ENCODE peak calls at places on chromosomes 13 and 19, in nine cellular contexts. One of them, this sample, is unnamed.

GRCh38 chr13:34764246-34764645 is 177.8 kb upstream of the NBEA start:
- DNase-seq in AG08395: no peak
- DNase-seq in GM10248: no peak
- DNase-seq in body of pancreas: no peak
- DNase-seq in T-helper 2 cell treated with Interferon-gamma antibody and Interleukin-4, amounts not matched to agents 5 μg/mL and 100 μg/mL, for 36 hours: no peak
- DNase-seq in NCI-H1092: no peak
- DNase-seq in adrenal gland: no peak
- DNase-seq in AG04450: no peak
- DNase-seq in NCI-H2081: no peak
- DNase-seq in this sample: no peak

GRCh38 chr13:111955412-111955769 is 111.6 kb upstream of the SOX1 start:
- DNase-seq in AG04450: no peak
- DNase-seq in NCI-H1092: no peak
- DNase-seq in T-helper 2 cell treated with Interferon-gamma antibody and Interleukin-4, amounts not matched to agents 5 μg/mL and 100 μg/mL, for 36 hours: no peak
- DNase-seq in NCI-H2081: no peak
- DNase-seq in AG08395: no peak
- DNase-seq in GM10248: no peak
- DNase-seq in adrenal gland: peak
- DNase-seq in body of pancreas: no peak
- DNase-seq in this sample: no peak

GRCh38 chr19:4049432-4049831 is 17.3 kb downstream of the ZBTB7A start:
- DNase-seq in NCI-H2081: no peak
- DNase-seq in AG08395: no peak
- DNase-seq in AG04450: no peak
- DNase-seq in body of pancreas: no peak
- DNase-seq in NCI-H1092: no peak
- DNase-seq in T-helper 2 cell treated with Interferon-gamma antibody and Interleukin-4, amounts not matched to agents 5 μg/mL and 100 μg/mL, for 36 hours: no peak
- DNase-seq in adrenal gland: no peak
- DNase-seq in GM10248: no peak
- DNase-seq in this sample: no peak

GRCh38 chr13:21812192-21812626 is 141.3 kb downstream of the FGF9 start:
- DNase-seq in AG08395: no peak
- DNase-seq in GM10248: no peak
- DNase-seq in T-helper 2 cell treated with Interferon-gamma antibody and Interleukin-4, amounts not matched to agents 5 μg/mL and 100 μg/mL, for 36 hours: no peak
- DNase-seq in adrenal gland: no peak
- DNase-seq in NCI-H1092: peak
- DNase-seq in AG04450: no peak
- DNase-seq in NCI-H2081: peak
- DNase-seq in body of pancreas: peak
- DNase-seq in this sample: no peak

GRCh38 chr13:67740871-67741475 is 510.8 kb upstream of the PCDH9 start:
- DNase-seq in adrenal gland: no peak
- DNase-seq in T-helper 2 cell treated with Interferon-gamma antibody and Interleukin-4, amounts not matched to agents 5 μg/mL and 100 μg/mL, for 36 hours: no peak
- DNase-seq in NCI-H1092: no peak
- DNase-seq in GM10248: no peak
- DNase-seq in AG08395: no peak
- DNase-seq in AG04450: no peak
- DNase-seq in NCI-H2081: no peak
- DNase-seq in body of pancreas: no peak
- DNase-seq in this sample: no peak

GRCh38 chr19:38452430-38453366 is 19.2 kb downstream of the RYR1 start:
- DNase-seq in GM10248: no peak
- DNase-seq in AG08395: no peak
- DNase-seq in NCI-H1092: no peak
- DNase-seq in adrenal gland: no peak
- DNase-seq in body of pancreas: peak
- DNase-seq in NCI-H2081: no peak
- DNase-seq in AG04450: no peak
- DNase-seq in T-helper 2 cell treated with Interferon-gamma antibody and Interleukin-4, amounts not matched to agents 5 μg/mL and 100 μg/mL, for 36 hours: no peak
- DNase-seq in this sample: no peak

GRCh38 chr13:30730526-30730925 is 4.8 kb upstream of the ALOX5AP start:
- DNase-seq in body of pancreas: peak
- DNase-seq in T-helper 2 cell treated with Interferon-gamma antibody and Interleukin-4, amounts not matched to agents 5 μg/mL and 100 μg/mL, for 36 hours: no peak
- DNase-seq in adrenal gland: peak
- DNase-seq in NCI-H2081: no peak
- DNase-seq in NCI-H1092: no peak
- DNase-seq in GM10248: no peak
- DNase-seq in AG08395: no peak
- DNase-seq in AG04450: no peak
- DNase-seq in this sample: no peak

GRCh38 chr19:51799998-51800848 is 5.3 kb downstream of the FPR3 start:
- DNase-seq in T-helper 2 cell treated with Interferon-gamma antibody and Interleukin-4, amounts not matched to agents 5 μg/mL and 100 μg/mL, for 36 hours: no peak
- DNase-seq in NCI-H1092: no peak
- DNase-seq in NCI-H2081: no peak
- DNase-seq in body of pancreas: peak
- DNase-seq in GM10248: no peak
- DNase-seq in AG04450: no peak
- DNase-seq in adrenal gland: peak
- DNase-seq in AG08395: no peak
- DNase-seq in this sample: peak

GRCh38 chr19:2168619-2169424 is 5.1 kb downstream of the DOT1L start:
- DNase-seq in NCI-H1092: peak
- DNase-seq in body of pancreas: peak
- DNase-seq in adrenal gland: peak
- DNase-seq in T-helper 2 cell treated with Interferon-gamma antibody and Interleukin-4, amounts not matched to agents 5 μg/mL and 100 μg/mL, for 36 hours: peak
- DNase-seq in GM10248: peak
- DNase-seq in AG08395: peak
- DNase-seq in AG04450: peak
- DNase-seq in NCI-H2081: no peak
- DNase-seq in this sample: peak

GRCh38 chr19:38844093-38844686 is 5.6 kb downstream of the HNRNPL start:
- DNase-seq in adrenal gland: no peak
- DNase-seq in AG08395: no peak
- DNase-seq in body of pancreas: no peak
- DNase-seq in NCI-H2081: no peak
- DNase-seq in AG04450: no peak
- DNase-seq in NCI-H1092: no peak
- DNase-seq in GM10248: no peak
- DNase-seq in T-helper 2 cell treated with Interferon-gamma antibody and Interleukin-4, amounts not matched to agents 5 μg/mL and 100 μg/mL, for 36 hours: no peak
- DNase-seq in this sample: no peak

GRCh38 chr13:113064534-113065405 is 40.8 kb upstream of the F7 start:
- DNase-seq in adrenal gland: no peak
- DNase-seq in NCI-H2081: no peak
- DNase-seq in NCI-H1092: no peak
- DNase-seq in GM10248: no peak
- DNase-seq in body of pancreas: no peak
- DNase-seq in AG04450: no peak
- DNase-seq in T-helper 2 cell treated with Interferon-gamma antibody and Interleukin-4, amounts not matched to agents 5 μg/mL and 100 μg/mL, for 36 hours: no peak
- DNase-seq in AG08395: peak
- DNase-seq in this sample: peak

GRCh38 chr13:109628251-109628699 is 158.1 kb downstream of the IRS2 start:
- DNase-seq in NCI-H1092: no peak
- DNase-seq in NCI-H2081: no peak
- DNase-seq in T-helper 2 cell treated with Interferon-gamma antibody and Interleukin-4, amounts not matched to agents 5 μg/mL and 100 μg/mL, for 36 hours: no peak
- DNase-seq in body of pancreas: no peak
- DNase-seq in GM10248: no peak
- DNase-seq in AG04450: no peak
- DNase-seq in AG08395: peak
- DNase-seq in adrenal gland: no peak
- DNase-seq in this sample: peak

This sample was measured in hepatic stellate cell.